ENCODE peak calls at places on chromosome 3, in eight cellular contexts. U is tibial artery; Q is CD8-positive, alpha-beta T cell; N is brain microvascular endothelial cell; B is astrocyte; I is IMR-90; J is PC-3; T is transverse colon. S is an unnamed sample.

GRCh38 chr3:126016616-126017015 is 47.6 kb downstream of the ROPN1B start:
- DNase-seq in U (no peak), Q (no peak), N (no peak), B (no peak), I (no peak), J (no peak), T (no peak), S (no peak)

GRCh38 chr3:69817988-69818387 is 78.7 kb downstream of the MITF start:
- DNase-seq in U (no peak), Q (no peak), N (no peak), B (no peak), I (no peak), J (no peak), T (no peak), S (no peak)

GRCh38 chr3:22245122-22245521 is 494.1 kb upstream of the ZNF385D start:
- DNase-seq in U (no peak), Q (no peak), N (peak), B (peak), I (peak), J (peak), T (no peak), S (no peak)

GRCh38 chr3:54053882-54054281 is 68.5 kb upstream of the CACNA2D3 start:
- DNase-seq in U (no peak), Q (no peak), N (no peak), B (no peak), I (no peak), J (no peak), T (no peak), S (no peak)

GRCh38 chr3:128933922-128934253 is 54.5 kb downstream of the ACAD9 start:
- DNase-seq in U (no peak), Q (no peak), N (no peak), B (no peak), I (no peak), J (no peak), T (no peak), S (peak)

GRCh38 chr3:106345353-106346027 is 476.7 kb upstream of the CBLB start:
- DNase-seq in U (no peak), Q (no peak), N (peak), B (peak), I (peak), J (peak), T (no peak), S (no peak)

GRCh38 chr3:11170052-11170770 is 15.9 kb downstream of the HRH1 start:
- DNase-seq in U (peak), Q (no peak), N (no peak), B (peak), I (peak), J (no peak), T (no peak), S (no peak)

GRCh38 chr3:167941234-167941995 is 154.3 kb downstream of the GOLIM4 start:
- DNase-seq in U (peak), Q (no peak), N (peak), B (peak), I (peak), J (peak), T (peak), S (no peak)

GRCh38 chr3:181292984-181293383 is 303.4 kb upstream of the DNAJC19 start:
- DNase-seq in U (no peak), Q (no peak), N (peak), B (peak), I (peak), J (peak), T (no peak), S (no peak)

GRCh38 chr3:149581248-149581647 is 76.6 kb downstream of the WWTR1 start:
- DNase-seq in U (no peak), Q (no peak), N (no peak), B (peak), I (no peak), J (peak), T (no peak), S (no peak)

GRCh38 chr3:105661461-105661860 is 207.4 kb downstream of the CBLB start:
- DNase-seq in U (no peak), Q (no peak), N (no peak), B (no peak), I (no peak), J (no peak), T (no peak), S (no peak)

GRCh38 chr3:164235239-164235728 is 843.0 kb downstream of the SI start:
- DNase-seq in U (no peak), Q (no peak), N (no peak), B (no peak), I (no peak), J (no peak), T (no peak), S (no peak)

GRCh38 chr3:143644370-143645089 is 203.7 kb downstream of the SLC9A9 start:
- DNase-seq in U (no peak), Q (no peak), N (peak), B (peak), I (peak), J (peak), T (peak), S (peak)

GRCh38 chr3:152305075-152305474 is 36.3 kb downstream of the MBNL1 start:
- DNase-seq in U (no peak), Q (no peak), N (no peak), B (no peak), I (no peak), J (peak), T (no peak), S (no peak)

GRCh38 chr3:152309031-152309430 is 40.3 kb downstream of the MBNL1 start:
- DNase-seq in U (no peak), Q (no peak), N (no peak), B (no peak), I (no peak), J (no peak), T (no peak), S (no peak)

GRCh38 chr3:152308475-152308844 is 39.7 kb downstream of the MBNL1 start:
- DNase-seq in U (no peak), Q (no peak), N (no peak), B (no peak), I (no peak), J (no peak), T (no peak), S (no peak)

GRCh38 chr3:152309535-152310317 is 41.0 kb downstream of the MBNL1 start:
- DNase-seq in U (no peak), Q (no peak), N (no peak), B (peak), I (peak), J (peak), T (no peak), S (no peak)

GRCh38 chr3:152307829-152308474 is 39.2 kb downstream of the MBNL1 start:
- DNase-seq in U (no peak), Q (no peak), N (peak), B (no peak), I (peak), J (peak), T (no peak), S (no peak)
- H3K27ac ChIP-seq in U (peak), Q (no peak), N (peak), B (peak), I (no peak), J (peak), T (peak), S (no peak)

GRCh38 chr3:52789746-52790040 is 4.9 kb upstream of the ITIH3 start:
- DNase-seq in U (no peak), Q (no peak), N (no peak), B (no peak), I (no peak), J (no peak), T (no peak), S (no peak)

GRCh38 chr3:52790741-52791140 is 3.9 kb upstream of the ITIH3 start:
- DNase-seq in U (no peak), Q (no peak), N (no peak), B (no peak), I (no peak), J (no peak), T (no peak), S (no peak)

GRCh38 chr3:52791396-52791795 is 3.2 kb upstream of the ITIH3 start:
- DNase-seq in U (no peak), Q (no peak), N (no peak), B (no peak), I (no peak), J (no peak), T (no peak), S (no peak)

GRCh38 chr3:52788890-52789745 is 5.5 kb upstream of the ITIH3 start:
- DNase-seq in U (no peak), Q (no peak), N (no peak), B (no peak), I (no peak), J (no peak), T (no peak), S (no peak)

GRCh38 chr3:52790337-52790736 is 4.3 kb upstream of the ITIH3 start:
- DNase-seq in U (no peak), Q (no peak), N (no peak), B (no peak), I (no peak), J (no peak), T (no peak), S (no peak)
- H3K4me3 ChIP-seq in U (no peak), Q (no peak), N (no peak), B (no peak), I (no peak), J (no peak), T (no peak), S (no peak)

DNA sequence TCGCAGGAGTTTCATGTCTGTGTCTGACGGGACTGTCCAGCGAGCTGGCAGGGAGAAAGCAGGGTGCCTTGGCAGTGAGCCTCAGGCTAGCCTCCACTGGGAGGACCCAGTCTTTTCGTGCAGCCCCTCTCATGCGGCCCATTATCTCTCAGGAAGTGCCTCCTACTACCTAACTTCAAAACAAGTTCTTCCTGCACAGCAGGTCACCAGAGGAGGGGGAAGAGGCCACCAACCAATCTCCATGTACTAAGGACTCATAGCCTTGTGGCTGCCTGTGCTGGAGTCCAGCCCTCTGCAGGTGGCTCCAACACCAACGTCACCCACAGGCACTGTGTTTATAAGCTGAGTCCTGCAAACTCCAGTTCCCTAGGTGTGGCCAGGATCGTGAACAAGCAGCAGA is 4.8 kb downstream of the VIPR1 start:
- DNase-seq in U (peak), Q (no peak), N (no peak), B (no peak), I (no peak), J (peak), T (peak), S (no peak)
- TF ChIP-seq CTCF in U (no peak), Q (no peak), N (no peak), B (no peak), I (no peak), J (peak), T (no peak), S (no peak)

GRCh38 chr3:172643780-172644179 is 67.1 kb downstream of the NCEH1 start:
- DNase-seq in U (no peak), Q (no peak), N (no peak), B (no peak), I (no peak), J (no peak), T (no peak), S (no peak)

GRCh38 chr3:172635588-172635987 is 75.3 kb downstream of the NCEH1 start:
- DNase-seq in U (no peak), Q (no peak), N (no peak), B (peak), I (peak), J (peak), T (no peak), S (no peak)

GRCh38 chr3:172644258-172644657 is 66.6 kb downstream of the NCEH1 start:
- DNase-seq in U (no peak), Q (no peak), N (no peak), B (no peak), I (no peak), J (no peak), T (no peak), S (no peak)

GRCh38 chr3:172641291-172641690 is 69.6 kb downstream of the NCEH1 start:
- DNase-seq in U (no peak), Q (no peak), N (no peak), B (no peak), I (no peak), J (no peak), T (no peak), S (no peak)

GRCh38 chr3:172640751-172641150 is 70.1 kb downstream of the NCEH1 start:
- DNase-seq in U (no peak), Q (no peak), N (no peak), B (no peak), I (no peak), J (no peak), T (no peak), S (no peak)
- H3K27ac ChIP-seq in U (no peak), Q (no peak), N (no peak), B (no peak), I (no peak), J (no peak), T (no peak), S (no peak)

GRCh38 chr3:50607271-50608091 is 4.1 kb downstream of the CISH start:
- DNase-seq in U (no peak), Q (no peak), N (no peak), B (no peak), I (no peak), J (no peak), T (no peak), S (no peak)
- H3K4me3 ChIP-seq in U (no peak), Q (peak), N (no peak), B (no peak), I (no peak), J (no peak), T (no peak), S (no peak)

GRCh38 chr3:159877924-159878323 is 110.7 kb upstream of the IL12A start:
- DNase-seq in U (no peak), Q (no peak), N (no peak), B (peak), I (peak), J (peak), T (no peak), S (no peak)

GRCh38 chr3:159870723-159871122 is 117.9 kb upstream of the IL12A start:
- DNase-seq in U (no peak), Q (no peak), N (no peak), B (no peak), I (no peak), J (peak), T (no peak), S (no peak)

GRCh38 chr3:159867372-159867771 is 121.3 kb upstream of the IL12A start:
- DNase-seq in U (no peak), Q (no peak), N (no peak), B (no peak), I (no peak), J (no peak), T (no peak), S (no peak)

GRCh38 chr3:159872374-159873109 is 116.1 kb upstream of the IL12A start:
- DNase-seq in U (no peak), Q (no peak), N (peak), B (peak), I (peak), J (peak), T (no peak), S (no peak)
- TF ChIP-seq CTCF in U (no peak), Q (no peak), N (peak), B (peak), I (peak), J (peak), T (no peak), S (no peak)

GRCh38 chr3:185813691-185814215 is 11.1 kb downstream of the IGF2BP2 start:
- DNase-seq in U (no peak), Q (no peak), N (peak), B (peak), I (peak), J (no peak), T (no peak), S (no peak)
- H3K27ac ChIP-seq in U (no peak), Q (no peak), N (peak), B (peak), I (peak), J (no peak), T (no peak), S (no peak)

S was measured in WERI-Rb-1.